ENCODE peak calls at places on chromosomes 16 and 17, in nine cellular contexts. D is small intestine; S is GM04504; X is GM19239; Y is stimulated activated CD4-positive, alpha-beta T cell treated with anti-CD3 and anti-CD28 coated beads, Interleukin-1b, Interleukin-23, amount 100 ng/mL, for 24 hours; N is 8988T; H is NCI-H1436; O is foreskin fibroblast; W is epithelial cell of proximal tubule. B is an unnamed sample.

GRCh38 chr17:75067856-75068255 is 19.9 kb upstream of the SLC16A5 start:
- DNase-seq in D (no peak), S (no peak), X (no peak), Y (no peak), N (no peak), H (no peak), O (no peak), W (no peak), B (no peak)

GRCh38 chr16:88978608-88979346 is 1.8 kb upstream of the CBFA2T3 start:
- DNase-seq in D (no peak), S (no peak), X (no peak), Y (no peak), N (no peak), H (no peak), O (no peak), W (no peak), B (no peak)

GRCh38 chr16:745739-746138 is 4.9 kb upstream of the CIAO3 start:
- DNase-seq in D (no peak), S (no peak), X (no peak), Y (no peak), N (no peak), H (peak), O (no peak), W (no peak), B (no peak)

GRCh38 chr16:61792194-61792904 is 243.9 kb downstream of the CDH8 start:
- DNase-seq in D (no peak), S (peak), X (no peak), Y (no peak), N (no peak), H (no peak), O (peak), W (peak), B (no peak)

GRCh38 chr17:76336756-76337412 is 16.8 kb downstream of the PRPSAP1 start:
- DNase-seq in D (no peak), S (no peak), X (no peak), Y (no peak), N (no peak), H (no peak), O (no peak), W (no peak), B (no peak)

GRCh38 chr17:48241131-48241591 is 133.6 kb downstream of the SNX11 start:
- DNase-seq in D (peak), S (peak), X (peak), Y (no peak), N (no peak), H (no peak), O (peak), W (no peak), B (no peak)

GRCh38 chr16:67068212-67068753 is 39.3 kb downstream of the CBFB start:
- DNase-seq in D (no peak), S (no peak), X (no peak), Y (no peak), N (no peak), H (no peak), O (peak), W (no peak), B (no peak)

GRCh38 chr16:66474750-66475199 is 47.7 kb downstream of the BEAN1 start:
- DNase-seq in D (peak), S (no peak), X (peak), Y (peak), N (no peak), H (peak), O (no peak), W (no peak), B (no peak)

GRCh38 chr16:11359370-11359769 is 14.1 kb downstream of the RMI2 start:
- DNase-seq in D (no peak), S (peak), X (no peak), Y (no peak), N (no peak), H (no peak), O (peak), W (peak), B (no peak)

GRCh38 chr17:14513835-14514234 is 213.0 kb downstream of the HS3ST3B1 start:
- DNase-seq in D (no peak), S (no peak), X (no peak), Y (no peak), N (no peak), H (no peak), O (no peak), W (no peak), B (no peak)

GRCh38 chr17:47803201-47803600 is 18.4 kb downstream of the OSBPL7 start:
- DNase-seq in D (no peak), S (no peak), X (no peak), Y (no peak), N (no peak), H (no peak), O (no peak), W (no peak), B (no peak)

GRCh38 chr16:87570938-87571867 is 31.1 kb upstream of the JPH3 start:
- DNase-seq in D (peak), S (peak), X (no peak), Y (no peak), N (peak), H (peak), O (peak), W (no peak), B (peak)

GRCh38 chr16:23679274-23679985 is 741 bp downstream of the PLK1 start:
- DNase-seq in D (peak), S (no peak), X (no peak), Y (no peak), N (no peak), H (peak), O (peak), W (no peak), B (peak)

GRCh38 chr17:48550313-48551205 is 5.7 kb upstream of the HOXB2 start:
- DNase-seq in D (no peak), S (no peak), X (no peak), Y (no peak), N (no peak), H (no peak), O (no peak), W (no peak), B (no peak)

GRCh38 chr16:17364319-17365210 is 106.2 kb downstream of the XYLT1 start:
- DNase-seq in D (peak), S (peak), X (no peak), Y (no peak), N (no peak), H (no peak), O (peak), W (no peak), B (no peak)

B was measured in colonic mucosa.